ENCODE peak calls at places on chromosomes 5 and 9, in four cellular contexts. X is Panc1, S is pancreas, F is body of pancreas. M is an unnamed sample.

GRCh38 chr5:149549461-149550266 is 1.6 kb downstream of the CSNK1A1 start:
- DNase-seq in X (peak), F (peak), S (no peak), M (no peak)

GRCh38 chr5:10581867-10582511 is 18.1 kb downstream of the ANKRD33B start:
- DNase-seq in X (no peak), F (no peak), S (no peak), M (no peak)

GRCh38 chr9:69535911-69536310 is 136.3 kb downstream of the APBA1 start:
- DNase-seq in F (no peak), S (no peak), X (no peak), M (no peak)

GRCh38 chr5:123785160-123786001 is 273.4 kb downstream of the CSNK1G3 start:
- DNase-seq in X (no peak), F (peak), S (no peak), M (no peak)

GRCh38 chr5:65986050-65986451 is 59.7 kb downstream of the ERBIN start:
- DNase-seq in S (no peak), X (no peak), F (no peak), M (no peak)

GRCh38 chr5:159449925-159450324 is 119.6 kb upstream of the IL12B start:
- DNase-seq in F (no peak), S (no peak), X (no peak), M (peak)

GRCh38 chr5:79430196-79430595 is 83.7 kb downstream of the HOMER1 start:
- DNase-seq in F (no peak), X (no peak), S (no peak), M (no peak)

GRCh38 chr9:97045300-97045699 is 6.4 kb upstream of the CTSV start:
- DNase-seq in X (no peak), S (no peak), F (no peak), M (no peak)

GRCh38 chr5:139312075-139312474 is 18.5 kb downstream of the MATR3 start:
- DNase-seq in F (no peak), X (no peak), S (no peak), M (no peak)

GRCh38 chr5:15571618-15572017 is 71.6 kb downstream of the FBXL7 start:
- DNase-seq in S (no peak), X (no peak), F (no peak), M (no peak)

GRCh38 chr9:102273952-102274351 is 535.5 kb upstream of the GRIN3A start:
- DNase-seq in S (no peak), X (no peak), F (no peak), M (no peak)

GRCh38 chr9:115671236-115671770 is 482.3 kb upstream of the PAPPA start:
- DNase-seq in X (no peak), F (no peak), S (no peak), M (no peak)

GRCh38 chr5:176497852-176498251 is 39.4 kb downstream of the RNF44 start:
- DNase-seq in F (no peak), S (no peak), X (no peak), M (peak)

GRCh38 chr9:19552693-19553092 is 143.9 kb downstream of the ACER2 start:
- DNase-seq in F (no peak), S (no peak), X (no peak), M (no peak)

GRCh38 chr9:105502276-105502675 is 54.4 kb downstream of the FSD1L start:
- DNase-seq in S (no peak), F (no peak), X (no peak), M (no peak)

GRCh38 chr9:35484406-35484805 is 5.5 kb upstream of the RUSC2 start:
- DNase-seq in X (no peak), S (no peak), F (no peak), M (no peak)

GRCh38 chr5:108729306-108729645 is 18.4 kb upstream of the FER start:
- DNase-seq in S (no peak), F (no peak), X (no peak), M (no peak)

GRCh38 chr5:125683669-125684068 is 739.5 kb upstream of the GRAMD2B start:
- DNase-seq in F (no peak), S (no peak), X (no peak), M (no peak)

GRCh38 chr5:75668988-75669760 is 48.1 kb downstream of the POC5 start:
- DNase-seq in F (peak), S (no peak), X (no peak), M (peak)

GRCh38 chr5:130052752-130053151 is 148.5 kb downstream of the CHSY3 start:
- DNase-seq in F (no peak), S (no peak), X (no peak), M (no peak)

GRCh38 chr5:6745706-6746217 is 32.5 kb downstream of the TENT4A start:
- DNase-seq in F (peak), S (no peak), X (peak), M (peak)

GRCh38 chr5:144469106-144469505 is 298.4 kb downstream of the KCTD16 start:
- DNase-seq in F (no peak), X (no peak), S (no peak), M (no peak)

GRCh38 chr5:16776611-16777251 is 159.4 kb downstream of the MYO10 start:
- DNase-seq in S (no peak), F (peak), X (no peak), M (no peak)

GRCh38 chr5:56725709-56726108 is 89.6 kb upstream of the MAP3K1 start:
- DNase-seq in F (no peak), S (no peak), X (no peak), M (no peak)

DNA sequence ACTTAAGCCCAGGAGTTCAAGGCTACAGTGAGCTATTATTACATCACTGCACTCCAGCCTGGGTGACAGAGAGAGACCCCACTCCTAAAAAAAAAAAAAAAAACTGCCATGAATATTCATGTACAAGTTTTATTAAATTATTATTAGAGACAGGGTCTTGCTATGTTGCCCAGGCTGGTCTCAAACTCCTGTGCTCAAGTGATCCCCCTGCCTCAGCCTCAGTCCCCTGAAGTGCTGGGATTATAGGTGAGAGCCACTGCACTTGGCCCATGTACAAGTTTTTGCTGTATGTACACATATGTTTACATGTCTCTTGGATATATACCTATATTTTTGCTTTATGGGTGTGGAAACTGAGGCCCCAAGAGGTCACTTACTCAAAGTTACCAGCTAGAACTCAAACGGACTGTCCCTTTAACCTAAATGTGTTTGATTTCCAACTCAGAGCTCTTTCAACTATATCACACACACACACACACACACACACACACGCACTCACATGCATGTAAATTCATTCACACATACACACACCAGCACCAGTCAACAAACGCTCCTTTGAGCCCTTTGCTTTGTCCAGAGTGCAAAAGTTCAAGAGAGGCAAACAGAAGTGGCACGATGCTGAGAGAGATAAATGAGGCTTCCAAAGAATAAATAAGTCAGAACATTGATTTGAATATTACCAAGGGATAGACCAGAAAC is 42.3 kb upstream of the STRBP start:
- DNase-seq in X (no peak), F (no peak), S (no peak), M (no peak)
- H3K27ac ChIP-seq in X (no peak), F (no peak), S (no peak), M (no peak)

DNA sequence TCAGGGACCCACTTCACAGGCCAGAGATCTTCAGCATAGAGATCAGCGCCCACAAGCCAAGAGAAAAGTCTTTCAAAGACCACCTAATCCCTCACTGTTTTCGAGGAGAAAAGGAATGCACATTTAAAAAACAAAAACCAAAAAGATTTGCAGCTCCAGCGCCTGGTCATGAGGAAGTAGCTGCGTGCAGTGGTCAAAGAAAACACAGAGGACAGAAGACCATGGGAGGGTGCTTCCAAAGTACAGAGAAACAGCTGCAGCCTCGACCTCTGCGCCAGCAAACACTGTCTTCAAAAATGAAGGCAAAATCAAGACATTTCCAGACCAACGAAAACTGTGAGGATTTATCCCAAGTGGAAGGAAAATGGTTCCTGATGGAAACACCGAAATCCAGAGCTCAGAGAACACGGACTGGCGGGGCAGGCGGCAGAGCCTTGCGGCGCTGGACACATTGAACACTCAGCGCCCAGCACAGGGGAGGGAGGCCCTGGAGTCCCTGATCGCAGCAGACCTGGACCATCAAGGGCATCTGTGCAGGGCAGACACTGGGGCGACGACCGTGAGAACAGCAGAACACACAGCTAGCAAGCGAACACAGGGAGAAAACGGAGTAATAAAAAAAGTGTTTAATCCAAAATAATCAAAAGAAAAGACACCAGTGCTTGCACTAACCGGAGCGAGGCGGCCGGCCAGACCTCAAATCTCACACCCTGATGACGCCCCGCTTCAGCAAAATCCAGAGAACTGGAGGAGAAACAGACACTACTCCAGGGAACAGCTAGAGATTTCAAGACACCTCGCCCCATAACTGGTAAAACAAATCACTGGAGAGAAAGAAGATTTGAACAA is 12.5 kb upstream of the SLC12A7 start:
- DNase-seq in S (no peak), X (no peak), F (no peak), M (no peak)
- H3K27ac ChIP-seq in S (no peak), X (no peak), F (peak), M (no peak)

GRCh38 chr5:146719179-146719578 is 159.4 kb downstream of the PPP2R2B start:
- DNase-seq in S (no peak), X (no peak), F (no peak), M (no peak)

GRCh38 chr5:146718628-146719027 is 159.9 kb downstream of the PPP2R2B start:
- DNase-seq in F (no peak), X (no peak), S (no peak), M (no peak)

GRCh38 chr5:146720132-146720531 is 158.4 kb downstream of the PPP2R2B start:
- DNase-seq in S (no peak), X (no peak), F (no peak), M (no peak)

GRCh38 chr5:146716636-146717035 is 161.9 kb downstream of the PPP2R2B start:
- DNase-seq in F (no peak), S (no peak), X (no peak), M (no peak)

DNA sequence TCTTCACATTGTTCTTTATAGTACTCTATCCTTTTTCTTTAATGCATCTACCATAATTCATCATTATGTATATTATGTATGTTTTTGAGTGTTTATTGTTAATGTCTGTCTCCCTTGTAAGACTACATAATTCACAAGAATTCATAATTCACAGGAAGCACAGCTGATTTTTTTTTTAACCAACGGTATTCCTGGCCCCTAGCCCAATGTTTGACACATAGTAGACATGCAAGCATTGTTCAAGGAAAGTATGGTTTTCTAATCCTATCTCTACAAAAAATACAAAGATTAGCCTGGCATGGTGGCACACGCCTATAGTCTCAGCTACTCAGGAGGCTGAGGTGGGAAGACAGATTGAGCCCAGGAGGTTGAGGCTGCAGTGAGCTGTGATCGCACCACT is 160.6 kb downstream of the PPP2R2B start:
- DNase-seq in F (no peak), X (no peak), S (no peak), M (no peak)
- H3K27ac ChIP-seq in F (no peak), X (no peak), S (no peak), M (no peak)

GRCh38 chr5:147629196-147629595 is 119.3 kb upstream of the DPYSL3 start:
- DNase-seq in F (no peak), X (no peak), S (no peak), M (no peak)

GRCh38 chr5:147633173-147633572 is 123.3 kb upstream of the DPYSL3 start:
- DNase-seq in F (no peak), X (no peak), S (no peak), M (no peak)

GRCh38 chr5:147635882-147636531 is 126.1 kb upstream of the DPYSL3 start:
- DNase-seq in F (no peak), X (no peak), S (no peak), M (no peak)

GRCh38 chr5:147628054-147628895 is 118.4 kb upstream of the DPYSL3 start:
- DNase-seq in F (peak), X (peak), S (no peak), M (peak)

GRCh38 chr5:147631428-147631985 is 121.6 kb upstream of the DPYSL3 start:
- DNase-seq in F (no peak), S (no peak), X (no peak), M (no peak)
- H3K27ac ChIP-seq in F (no peak), S (no peak), X (no peak), M (no peak)

DNA sequence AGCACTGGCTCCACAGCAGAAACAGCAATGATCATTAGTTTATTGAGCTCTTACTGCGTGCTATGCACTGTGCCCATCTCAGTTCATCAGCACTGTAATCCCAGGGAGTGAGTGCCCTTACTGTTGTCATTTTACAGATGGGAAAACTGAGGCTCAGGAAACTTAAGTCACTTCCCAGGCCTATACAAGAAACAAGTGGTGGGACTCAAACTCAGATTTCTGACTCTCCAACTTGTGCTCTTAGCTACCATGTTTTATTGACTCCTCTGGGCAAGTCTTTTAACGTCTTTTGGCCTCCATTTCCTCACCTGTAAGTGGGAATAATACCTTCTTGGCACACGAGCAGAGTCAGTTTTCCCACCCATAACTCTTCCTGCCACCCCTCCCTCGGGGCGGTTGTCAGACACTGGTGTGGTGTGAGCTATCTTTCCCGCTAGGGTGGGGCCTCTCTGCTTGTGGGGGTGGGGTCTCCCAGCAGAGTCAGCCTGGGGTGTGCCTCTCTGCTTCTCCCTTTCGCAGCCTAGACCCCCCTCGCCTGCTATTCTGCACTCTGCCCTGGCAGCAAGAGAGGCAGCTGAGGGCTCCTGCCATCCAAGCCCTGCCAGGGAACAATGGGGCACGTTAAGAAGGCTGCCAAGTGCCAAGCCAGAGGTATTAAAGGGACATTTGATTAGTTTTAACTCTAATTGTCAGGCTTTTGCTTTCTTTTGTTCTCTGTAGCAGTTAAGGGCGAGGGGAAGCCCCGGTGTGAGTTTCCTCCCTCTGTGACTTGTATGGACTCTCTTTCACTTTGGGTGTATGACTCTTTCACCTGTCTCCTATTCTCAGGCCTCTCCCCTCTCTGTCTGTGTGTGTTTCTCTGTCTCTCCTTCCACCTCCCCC is 12.1 kb downstream of the GALNT10 start:
- DNase-seq in X (no peak), S (no peak), F (no peak), M (peak)
- H3K27ac ChIP-seq in X (no peak), S (no peak), F (no peak), M (no peak)

DNA sequence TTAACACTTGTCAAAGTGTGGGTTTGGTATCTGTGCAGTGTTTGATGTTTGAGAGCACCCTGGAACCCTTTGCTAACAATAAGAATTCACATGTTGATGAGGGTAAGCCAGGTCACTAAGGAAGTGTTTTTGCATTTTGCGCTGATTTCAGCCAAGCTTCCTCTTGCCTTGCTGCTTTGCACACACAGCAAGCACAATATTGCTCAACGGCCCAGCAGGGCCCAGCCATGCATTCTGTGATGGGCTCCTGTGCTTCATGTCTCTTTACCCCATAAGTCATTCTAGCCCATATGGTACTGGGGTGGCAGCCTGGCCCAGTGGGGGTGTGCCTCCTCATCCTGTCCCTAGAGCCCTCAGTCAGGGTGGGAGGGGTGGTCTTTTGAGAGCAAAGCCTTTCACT is 481.3 kb downstream of the GADD45G start:
- DNase-seq in F (peak), S (no peak), X (no peak), M (no peak)
- H3K27ac ChIP-seq in F (no peak), S (no peak), X (no peak), M (no peak)

DNA sequence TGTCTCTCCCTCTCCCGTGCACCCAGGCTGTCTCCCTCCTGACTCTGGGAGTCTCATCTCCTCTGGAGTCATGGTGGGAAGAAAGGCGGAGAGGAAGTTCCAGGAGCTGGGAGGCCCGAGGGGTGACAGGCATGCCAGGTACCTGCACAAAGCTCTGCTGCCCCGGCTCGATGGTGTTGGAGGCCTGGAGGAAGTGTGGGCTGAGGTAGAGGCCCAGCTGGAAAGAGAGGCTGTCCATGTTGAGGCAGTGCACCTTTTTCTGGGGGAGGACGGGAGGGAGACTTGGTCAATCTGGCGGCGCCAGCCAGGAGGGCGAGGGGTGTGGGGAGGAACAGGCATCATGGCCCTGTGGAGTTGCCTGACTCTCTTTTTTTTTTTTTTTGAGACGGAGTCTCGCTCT is 15.9 kb downstream of the FPGS start:
- DNase-seq in F (no peak), X (no peak), S (no peak), M (no peak)
- H3K27ac ChIP-seq in F (no peak), X (no peak), S (no peak), M (no peak)

DNA sequence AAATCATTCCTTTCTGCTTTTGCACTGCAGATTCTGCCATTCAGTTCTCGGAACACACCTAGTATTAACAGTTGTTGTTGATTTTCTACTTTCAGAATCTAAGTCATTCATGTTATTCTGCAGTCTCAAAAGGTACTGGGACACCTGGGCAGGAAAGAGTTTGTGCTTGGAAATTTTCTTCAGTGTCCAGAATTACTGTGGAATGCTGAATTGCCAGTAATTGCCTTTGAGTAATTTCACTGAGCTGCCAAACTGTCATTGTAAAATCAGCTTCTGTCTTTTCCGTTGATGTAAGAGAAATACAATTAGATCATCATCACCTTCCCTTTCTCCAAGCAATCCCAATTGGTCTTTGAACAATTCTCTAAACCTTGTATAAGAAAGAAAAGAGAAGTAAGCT is 75.8 kb upstream of the TGFBR1 start:
- DNase-seq in F (no peak), X (no peak), S (no peak), M (no peak)
- H3K27ac ChIP-seq in F (no peak), X (no peak), S (no peak), M (no peak)

GRCh38 chr9:92332577-92333287 is 7.0 kb downstream of the CENPP start:
- DNase-seq in F (no peak), X (no peak), S (no peak), M (no peak)
- H3K27ac ChIP-seq in F (no peak), X (no peak), S (no peak), M (no peak)